ENCODE peak calls at places on chromosomes 13 and 19, in four cellular contexts. E is HEK293T, W is K562, I is HepG2. X is an unnamed sample.

GRCh38 chr13:113034451-113035208 is 65.6 kb downstream of the MCF2L start:
- DNase-seq in E (peak), W (peak), I (peak), X (no peak)

GRCh38 chr13:48292650-48293049 is 10.9 kb upstream of the RB1 start:
- DNase-seq in E (no peak), W (no peak), I (peak), X (no peak)

GRCh38 chr19:36183455-36183741 is 31.1 kb downstream of the ZNF565 start:
- DNase-seq in E (no peak), W (no peak), I (no peak), X (no peak)

GRCh38 chr19:2503521-2504109 is 27.7 kb downstream of the GADD45B start:
- DNase-seq in E (peak), W (no peak), I (no peak), X (no peak)

GRCh38 chr19:46204008-46204407 is 25.5 kb upstream of the IGFL1 start:
- DNase-seq in E (no peak), W (no peak), I (no peak), X (no peak)

GRCh38 chr19:40650749-40651305 is 39.6 kb downstream of the NUMBL start:
- DNase-seq in E (no peak), W (no peak), I (no peak), X (no peak)

GRCh38 chr13:80408270-80408669 is 67.3 kb upstream of the SPRY2 start:
- DNase-seq in E (no peak), W (no peak), I (no peak), X (no peak)

GRCh38 chr19:45498411-45499195 is at the start of gene PPM1N:
- DNase-seq in E (no peak), W (peak), I (no peak), X (no peak)

GRCh38 chr13:25232937-25233515 is 54.3 kb downstream of the MTMR6 start:
- DNase-seq in E (peak), W (peak), I (peak), X (no peak)

GRCh38 chr19:10001899-10002298 is 8.4 kb downstream of the COL5A3 start:
- DNase-seq in E (peak), W (peak), I (peak), X (no peak)

GRCh38 chr19:1074512-1075283 is 7.7 kb downstream of the ARHGAP45 start:
- DNase-seq in E (no peak), W (peak), I (no peak), X (no peak)

GRCh38 chr13:69683921-69684663 is 423.5 kb upstream of the ATXN8OS start:
- DNase-seq in E (no peak), W (peak), I (no peak), X (no peak)

GRCh38 chr13:97911311-97912138 is 42.0 kb upstream of the IPO5 start:
- DNase-seq in E (peak), W (peak), I (peak), X (no peak)

GRCh38 chr13:79528759-79529191 is 47.8 kb downstream of the NDFIP2 start:
- DNase-seq in E (peak), W (no peak), I (no peak), X (no peak)

GRCh38 chr13:110525328-110526319 is 35.9 kb downstream of the RAB20 start:
- DNase-seq in E (no peak), W (no peak), I (no peak), X (peak)

GRCh38 chr13:109669234-109669612 is 117.2 kb downstream of the IRS2 start:
- DNase-seq in E (no peak), W (no peak), I (no peak), X (no peak)

GRCh38 chr13:27203854-27204253 is 32.2 kb upstream of the USP12 start:
- DNase-seq in E (no peak), W (no peak), I (peak), X (no peak)

GRCh38 chr19:1445932-1446712 is 3.8 kb upstream of the APC2 start:
- DNase-seq in E (peak), W (peak), I (no peak), X (no peak)

GRCh38 chr13:49292742-49293498 is 45.2 kb downstream of the CDADC1 start:
- DNase-seq in E (peak), W (peak), I (no peak), X (no peak)

GRCh38 chr19:48961051-48961649 is 4.0 kb upstream of the FTL start:
- DNase-seq in E (no peak), W (no peak), I (peak), X (no peak)

GRCh38 chr13:25963681-25964080 is 88.1 kb downstream of the SHISA2 start:
- DNase-seq in E (no peak), W (no peak), I (no peak), X (no peak)

GRCh38 chr13:29457299-29457698 is 138.2 kb downstream of the SLC7A1 start:
- DNase-seq in E (no peak), W (no peak), I (no peak), X (no peak)

GRCh38 chr13:26561636-26562537 is 4.4 kb downstream of the WASF3 start:
- DNase-seq in E (no peak), W (no peak), I (peak), X (no peak)

GRCh38 chr13:109785892-109786450 is 412 bp downstream of the IRS2 start:
- DNase-seq in E (no peak), W (peak), I (no peak), X (no peak)

GRCh38 chr19:872266-872951 is 12.9 kb downstream of the CFD start:
- DNase-seq in E (peak), W (peak), I (no peak), X (peak)

GRCh38 chr13:28609936-28610335 is 49.0 kb upstream of the POMP start:
- DNase-seq in E (no peak), W (no peak), I (no peak), X (no peak)

GRCh38 chr13:113448545-113448884 is 4.8 kb downstream of the ADPRHL1 start:
- DNase-seq in E (no peak), W (no peak), I (peak), X (no peak)

GRCh38 chr13:112742583-112742982 is 52.7 kb downstream of the ATP11A start:
- DNase-seq in E (no peak), W (no peak), I (no peak), X (no peak)

GRCh38 chr13:33230178-33230881 is 55.2 kb downstream of the STARD13 start:
- DNase-seq in E (no peak), W (no peak), I (no peak), X (no peak)

GRCh38 chr19:34555447-34555846 is 73.9 kb downstream of the WTIP start:
- DNase-seq in E (peak), W (no peak), I (peak), X (no peak)

GRCh38 chr19:54047626-54048025 is 16.1 kb downstream of the VSTM1 start:
- DNase-seq in E (no peak), W (peak), I (no peak), X (no peak)

GRCh38 chr13:99979453-99980200 is 2.0 kb upstream of the ZIC2 start:
- DNase-seq in E (no peak), W (no peak), I (no peak), X (no peak)

GRCh38 chr19:38815059-38816001 is 2.6 kb upstream of the LGALS4 start:
- DNase-seq in E (peak), W (peak), I (no peak), X (no peak)

GRCh38 chr13:113618455-113618854 is 33.9 kb downstream of the TFDP1 start:
- DNase-seq in E (no peak), W (no peak), I (no peak), X (no peak)

GRCh38 chr13:84542348-84542747 is 660.1 kb upstream of the SLITRK1 start:
- DNase-seq in E (no peak), W (no peak), I (no peak), X (no peak)

GRCh38 chr19:33703438-33703750 is 81.6 kb downstream of the CHST8 start:
- DNase-seq in E (no peak), W (no peak), I (no peak), X (no peak)

GRCh38 chr19:56174550-56174949 is 1.3 kb upstream of the GALP start:
- DNase-seq in E (no peak), W (no peak), I (no peak), X (no peak)

GRCh38 chr13:56735537-56735942 is 405.2 kb upstream of the PRR20A start:
- DNase-seq in E (no peak), W (no peak), I (no peak), X (no peak)

DNA sequence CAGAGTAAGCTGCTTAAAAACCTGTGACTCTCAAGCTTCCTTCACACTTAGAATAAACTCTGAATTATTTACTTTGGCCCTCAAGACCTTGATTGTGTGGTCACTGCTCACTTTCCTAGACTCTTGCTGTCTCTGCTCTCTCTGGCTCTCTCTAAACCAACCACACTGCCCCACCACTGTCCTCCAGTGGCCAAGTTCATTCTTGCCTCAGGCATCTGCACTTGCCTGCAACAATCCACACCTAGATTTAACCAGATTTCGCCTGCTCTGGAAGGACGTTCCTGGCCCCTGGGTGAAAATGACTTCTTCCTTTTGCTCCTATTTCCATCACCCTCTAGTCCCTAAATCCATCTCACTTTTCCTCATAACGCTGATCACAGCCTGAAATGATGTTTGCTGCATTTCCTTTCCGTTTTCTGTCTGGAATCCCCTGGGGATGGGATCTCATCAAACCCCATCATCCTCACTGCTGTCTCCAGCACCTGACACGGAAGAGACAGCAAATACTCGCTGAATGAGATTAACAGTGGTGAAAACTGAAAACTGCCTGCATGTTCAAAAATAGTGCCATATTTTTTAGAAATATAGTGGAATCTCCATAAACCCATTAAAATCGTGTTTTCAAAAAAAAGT is 232.6 kb downstream of the UQCRFS1 start:
- DNase-seq in E (no peak), W (no peak), I (no peak), X (no peak)
- TF ChIP-seq TARDBP in E (no peak), W (no peak), I (no peak), X (no peak)

GRCh38 chr13:36359301-36359950 is 13.2 kb upstream of the SPART start:
- DNase-seq in E (no peak), W (no peak), I (peak), X (no peak)

GRCh38 chr13:36363464-36363863 is 17.3 kb upstream of the SPART start:
- DNase-seq in E (no peak), W (no peak), I (no peak), X (no peak)

GRCh38 chr13:36362914-36363313 is 16.7 kb upstream of the SPART start:
- DNase-seq in E (no peak), W (no peak), I (no peak), X (peak)

GRCh38 chr13:36360863-36361262 is 14.7 kb upstream of the SPART start:
- DNase-seq in E (no peak), W (no peak), I (no peak), X (no peak)

GRCh38 chr13:36362251-36362650 is 16.1 kb upstream of the SPART start:
- DNase-seq in E (no peak), W (no peak), I (no peak), X (no peak)
- TF ChIP-seq TARDBP in E (no peak), W (no peak), I (no peak), X (no peak)

GRCh38 chr19:19480688-19481087 is 34.7 kb downstream of the TSSK6 start:
- DNase-seq in E (no peak), W (no peak), I (no peak), X (peak)
- TF ChIP-seq TARDBP in E (no peak), W (no peak), I (no peak), X (no peak)

GRCh38 chr19:28500982-28501633 is 711.8 kb downstream of the UQCRFS1 start:
- DNase-seq in E (no peak), W (no peak), I (no peak), X (no peak)
- TF ChIP-seq TARDBP in E (no peak), W (no peak), I (no peak), X (no peak)

DNA sequence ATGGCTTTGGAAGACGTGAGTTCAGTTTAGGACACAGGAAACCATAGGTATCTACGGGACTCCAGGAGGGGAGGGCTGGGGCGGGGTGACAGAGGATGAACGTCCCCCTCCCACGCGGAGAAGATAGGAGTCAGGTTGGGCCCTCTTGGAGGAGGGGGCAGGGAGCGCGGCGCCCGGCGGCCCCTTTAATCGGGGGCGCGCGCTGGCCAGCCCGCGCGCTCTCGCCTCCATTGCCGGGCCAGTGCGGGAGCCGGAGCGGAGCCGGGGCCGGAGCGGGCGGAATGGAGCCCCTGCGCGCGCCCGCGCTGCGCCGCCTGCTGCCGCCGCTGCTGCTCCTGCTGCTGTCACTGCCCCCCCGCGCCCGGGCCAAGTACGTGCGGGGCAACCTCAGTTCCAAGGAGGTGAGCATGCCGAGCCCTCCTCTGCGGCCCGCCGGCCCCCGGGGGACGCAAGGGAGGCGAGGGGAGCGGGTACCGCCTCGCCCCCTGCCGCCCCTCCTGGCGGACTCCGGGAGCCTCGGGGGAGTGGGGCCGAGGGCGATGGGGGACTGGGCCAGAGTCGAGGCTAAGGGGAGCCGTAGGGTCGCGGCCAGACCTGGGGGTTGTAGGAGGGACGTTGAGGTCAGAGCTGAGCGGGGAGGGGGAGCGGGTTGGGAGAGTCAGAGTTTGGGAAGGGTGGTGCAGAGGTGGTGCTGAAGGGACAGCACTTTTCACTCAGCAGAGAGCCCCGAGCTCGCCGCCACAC is at the start of gene TMEM145:
- DNase-seq in E (peak), W (peak), I (no peak), X (no peak)
- TF ChIP-seq TARDBP in E (no peak), W (no peak), I (no peak), X (no peak)

DNA sequence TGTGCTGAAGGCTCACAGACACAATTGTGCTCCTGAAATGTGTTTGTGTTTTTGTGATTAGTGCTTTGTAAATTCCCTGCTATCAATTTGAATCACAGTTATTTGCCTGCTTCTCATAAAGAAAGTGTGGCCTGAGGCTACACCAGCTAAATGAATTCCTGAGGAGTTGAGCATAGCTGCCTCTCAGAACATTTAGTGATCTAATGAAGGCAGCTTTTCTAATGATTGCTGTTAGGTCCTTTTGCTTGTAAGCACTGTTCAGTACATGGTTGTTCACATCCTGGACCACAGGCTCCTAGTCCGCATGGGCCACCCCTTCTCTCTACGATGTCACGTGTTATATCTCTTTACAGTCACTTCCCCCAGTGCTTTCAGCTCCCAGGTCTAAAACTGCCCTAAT is 238.2 kb downstream of the B3GLCT start:
- DNase-seq in E (no peak), W (no peak), I (no peak), X (peak)
- TF ChIP-seq TARDBP in E (no peak), W (no peak), I (no peak), X (no peak)

GRCh38 chr13:43300817-43301216 is 277.4 kb downstream of the DNAJC15 start:
- DNase-seq in E (no peak), W (no peak), I (no peak), X (no peak)
- TF ChIP-seq TARDBP in E (no peak), W (no peak), I (no peak), X (no peak)

GRCh38 chr13:50594276-50594970 is 249.1 kb downstream of the DLEU7 start:
- DNase-seq in E (no peak), W (no peak), I (peak), X (peak)
- TF ChIP-seq TARDBP in E (no peak), W (no peak), I (no peak), X (no peak)

DNA sequence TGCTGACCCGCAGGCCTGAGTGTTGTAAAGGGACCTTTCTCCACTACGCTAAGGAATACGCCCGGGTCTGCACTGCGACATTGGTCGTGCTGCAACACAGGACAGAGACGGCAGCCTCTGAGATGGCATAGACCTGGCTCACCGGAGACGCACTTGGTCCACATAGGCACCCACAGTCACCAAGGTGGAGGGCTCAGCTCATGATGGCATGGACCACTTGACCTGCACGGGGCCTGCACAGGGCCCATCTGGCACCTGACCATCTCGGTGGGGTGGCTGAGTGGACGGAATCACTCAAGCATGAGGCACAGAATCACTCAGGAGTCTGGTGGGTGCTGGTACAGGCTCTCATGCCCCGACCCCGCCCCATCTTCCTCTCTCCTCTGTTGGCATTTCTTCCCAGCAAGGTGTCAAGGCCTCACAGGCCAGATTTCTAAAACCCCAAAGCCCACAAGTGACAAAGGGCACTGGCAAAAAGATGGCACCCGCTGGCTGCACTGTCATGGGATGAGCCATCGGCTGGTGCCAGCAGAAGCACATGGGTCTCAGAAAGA is 45.9 kb downstream of the TSHZ3 start:
- DNase-seq in E (no peak), W (no peak), I (no peak), X (no peak)
- TF ChIP-seq TARDBP in E (no peak), W (no peak), I (no peak), X (no peak)

X was measured in GM12878.